ENCODE peak calls at places on chromosomes 2 and 18, in seven cellular contexts. W is OCI-LY7, A is esophagus squamous epithelium, G is tibial artery, U is uterus, I is cardiac muscle cell, M is foreskin keratinocyte. V is an unnamed sample.

GRCh38 chr2:113167115-113167932 is 6.4 kb upstream of the PSD4 start:
- DNase-seq in W (no peak), A (no peak), G (no peak), U (no peak), I (no peak), M (no peak), V (no peak)

GRCh38 chr18:72948439-72948838 is 80.7 kb upstream of the NETO1 start:
- DNase-seq in W (no peak), A (no peak), G (no peak), U (no peak), I (no peak), M (no peak), V (no peak)

GRCh38 chr18:62183578-62184195 is 3.2 kb downstream of the PIGN start:
- DNase-seq in W (peak; percentile 51), A (no peak), G (no peak), U (peak; percentile 20), I (peak; percentile 60), M (peak; percentile 22), V (no peak)

GRCh38 chr2:83640506-83640905 is 818.6 kb downstream of the SUCLG1 start:
- DNase-seq in W (no peak), A (no peak), G (no peak), U (no peak), I (no peak), M (no peak), V (no peak)

GRCh38 chr18:46676162-46676830 is 19.3 kb upstream of the LOXHD1 start:
- DNase-seq in W (no peak), A (no peak), G (no peak), U (no peak), I (no peak), M (no peak), V (no peak)

GRCh38 chr2:101828267-101829017 is 130.9 kb downstream of the MAP4K4 start:
- DNase-seq in W (peak; percentile 15), A (no peak), G (no peak), U (no peak), I (no peak), M (no peak), V (no peak)

GRCh38 chr18:46037512-46038305 is 34.4 kb downstream of the PSTPIP2 start:
- DNase-seq in W (no peak), A (no peak), G (no peak), U (no peak), I (no peak), M (no peak), V (no peak)

GRCh38 chr2:3625186-3625585 is 30.3 kb downstream of the COLEC11 start:
- DNase-seq in W (no peak), A (no peak), G (peak; percentile 3), U (no peak), I (no peak), M (no peak), V (no peak)

GRCh38 chr18:78640596-78640995 is 339.0 kb upstream of the SALL3 start:
- DNase-seq in W (no peak), A (no peak), G (no peak), U (no peak), I (no peak), M (no peak), V (no peak)

GRCh38 chr2:222408684-222409083 is 15.7 kb upstream of the SGPP2 start:
- DNase-seq in W (no peak), A (no peak), G (no peak), U (no peak), I (no peak), M (no peak), V (no peak)

GRCh38 chr18:7617738-7618422 is 50.8 kb downstream of the PTPRM start:
- DNase-seq in W (no peak), A (no peak), G (peak; percentile 45), U (peak; percentile 53), I (peak; percentile 67), M (peak; percentile 26), V (no peak)

GRCh38 chr18:62606106-62606505 is 83.3 kb downstream of the ZCCHC2 start:
- DNase-seq in W (no peak), A (no peak), G (no peak), U (no peak), I (no peak), M (no peak), V (no peak)

GRCh38 chr2:72425996-72426395 is 278.3 kb upstream of the CYP26B1 start:
- DNase-seq in W (no peak), A (no peak), G (no peak), U (no peak), I (no peak), M (no peak), V (no peak)

GRCh38 chr2:17245921-17246320 is 272.3 kb downstream of the RAD51AP2 start:
- DNase-seq in W (no peak), A (no peak), G (no peak), U (no peak), I (no peak), M (no peak), V (no peak)

GRCh38 chr18:46073474-46074331 is 1.6 kb upstream of the PSTPIP2 start:
- DNase-seq in W (peak; percentile 29), A (no peak), G (no peak), U (peak; percentile 44), I (peak; percentile 67), M (peak; percentile 67), V (no peak)

DNA sequence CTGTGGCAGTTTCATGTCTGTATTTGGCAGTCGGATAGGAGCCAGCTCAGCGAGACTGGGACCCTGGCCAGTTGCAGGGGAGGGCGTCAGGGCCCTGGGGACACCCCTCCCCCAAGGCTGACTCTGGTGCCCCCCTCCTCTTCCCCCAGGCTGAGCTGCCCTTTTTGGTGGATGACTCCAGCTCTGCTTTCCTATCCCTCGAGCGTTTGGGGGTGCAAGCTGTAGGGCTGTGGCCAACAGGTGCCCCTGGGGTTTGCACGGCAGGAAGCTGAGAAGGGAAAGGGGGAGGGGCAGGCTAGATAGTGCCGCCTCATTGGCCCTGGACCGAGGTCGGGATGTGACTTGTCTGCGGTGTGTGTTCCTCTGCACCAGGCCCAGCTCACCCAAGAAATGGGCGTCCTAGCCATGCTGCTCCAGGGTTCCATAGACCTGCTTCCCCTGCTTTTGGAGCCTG is 26.4 kb downstream of the SPEG start:
- DNase-seq in W (peak; percentile 18), A (no peak), G (no peak), U (peak; percentile 82), I (peak; percentile 49), M (no peak), V (no peak)
- H3K27ac ChIP-seq in W (no peak overlapping the region), A (no peak overlapping the region), G (peak overlapping the region; percentile 97), U (peak overlapping the region; percentile 97), I (peak overlapping the region; percentile 93), M (no peak overlapping the region), V (no peak overlapping the region)

GRCh38 chr2:218659988-218660358 is 490 bp downstream of the BCS1L start:
- DNase-seq in W (no peak), A (no peak), G (no peak), U (no peak), I (no peak), M (no peak), V (no peak)
- H3K27ac ChIP-seq in W (peak overlapping the region; percentile 14), A (peak overlapping the region; percentile 68), G (peak overlapping the region; percentile 77), U (peak overlapping the region; percentile 69), I (no peak overlapping the region), M (peak overlapping the region; percentile 59), V (peak overlapping the region; percentile 64)

GRCh38 chr2:241540766-241541561 is 17.6 kb upstream of the BOK start:
- DNase-seq in W (peak; percentile 34), A (no peak), G (no peak), U (peak; percentile 59), I (peak; percentile 44), M (peak; percentile 68), V (no peak)
- H3K27ac ChIP-seq in W (no peak overlapping the region), A (no peak overlapping the region), G (no peak overlapping the region), U (peak overlapping the region; percentile 66), I (no peak overlapping the region), M (no peak overlapping the region), V (peak overlapping the region; percentile 68)

GRCh38 chr18:22667616-22668422 is 250.1 kb upstream of the CTAGE1 start:
- DNase-seq in W (no peak), A (no peak), G (no peak), U (peak; percentile 57), I (no peak), M (peak; percentile 71), V (no peak)
- H3K27ac ChIP-seq in W (no peak overlapping the region), A (no peak overlapping the region), G (no peak overlapping the region), U (peak overlapping the region; percentile 64), I (no peak overlapping the region), M (no peak overlapping the region), V (peak overlapping the region; percentile 18)

DNA sequence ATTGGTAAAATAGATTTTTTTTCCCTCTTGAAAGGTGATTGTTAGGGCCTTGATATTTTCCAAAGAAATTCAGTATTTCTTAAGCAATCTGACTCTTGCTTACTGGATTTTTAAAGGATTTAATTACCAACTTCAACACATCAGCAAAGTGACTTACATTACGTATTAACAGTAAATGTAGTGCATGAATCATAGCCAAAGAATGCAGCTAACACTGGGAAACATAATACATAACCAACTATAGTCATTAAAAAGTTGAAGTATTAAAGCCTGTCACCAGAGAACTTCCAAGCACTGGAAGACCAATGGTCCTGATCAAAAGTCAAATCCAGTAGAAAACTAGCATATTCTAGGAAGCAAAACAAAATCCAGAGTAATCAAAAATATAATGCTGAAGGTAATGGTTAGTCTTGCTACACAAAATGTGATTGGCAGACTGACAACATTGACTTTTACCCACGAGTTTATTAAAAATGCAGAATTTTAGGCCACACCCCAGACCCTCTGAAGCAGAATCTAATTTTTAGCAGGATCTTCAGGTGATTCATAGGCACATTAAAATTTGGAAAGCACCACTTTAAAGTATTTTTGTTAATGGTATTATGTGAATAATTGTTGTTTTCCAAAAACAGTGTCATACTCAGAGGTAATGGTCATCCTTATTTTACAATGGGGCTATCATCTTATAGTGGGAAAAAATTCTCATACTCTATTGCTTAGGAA is 31.8 kb upstream of the CAVIN2 start:
- DNase-seq in W (no peak), A (no peak), G (no peak), U (no peak), I (no peak), M (peak; percentile 80), V (no peak)
- H3K27ac ChIP-seq in W (no peak overlapping the region), A (no peak overlapping the region), G (no peak overlapping the region), U (no peak overlapping the region), I (no peak overlapping the region), M (no peak overlapping the region), V (no peak overlapping the region)

DNA sequence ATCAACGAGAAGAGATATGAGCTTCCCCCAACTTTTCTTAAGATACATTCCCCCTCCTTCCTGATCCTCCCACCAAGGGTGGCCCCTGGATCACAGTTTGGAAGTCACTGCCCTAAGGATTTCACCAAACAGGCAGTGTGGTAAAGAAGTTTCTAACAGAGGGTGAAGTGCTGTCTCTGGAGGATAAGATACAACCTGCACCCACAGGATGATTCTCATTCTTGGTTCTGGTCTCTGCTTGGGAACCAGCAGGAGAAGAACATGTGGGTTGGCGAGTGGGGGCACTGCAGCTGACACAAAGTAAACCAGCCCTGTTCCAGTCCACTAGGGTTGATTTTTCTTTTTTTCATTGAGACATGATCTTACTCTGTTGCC is 9.3 kb downstream of the NFE2L2 start:
- DNase-seq in W (no peak), A (no peak), G (no peak), U (no peak), I (no peak), M (no peak), V (no peak)
- H3K27ac ChIP-seq in W (no peak overlapping the region), A (peak overlapping the region; percentile 79), G (peak overlapping the region; percentile 16), U (peak overlapping the region; percentile 29), I (peak overlapping the region; percentile 4), M (no peak overlapping the region), V (peak overlapping the region; percentile 98)

DNA sequence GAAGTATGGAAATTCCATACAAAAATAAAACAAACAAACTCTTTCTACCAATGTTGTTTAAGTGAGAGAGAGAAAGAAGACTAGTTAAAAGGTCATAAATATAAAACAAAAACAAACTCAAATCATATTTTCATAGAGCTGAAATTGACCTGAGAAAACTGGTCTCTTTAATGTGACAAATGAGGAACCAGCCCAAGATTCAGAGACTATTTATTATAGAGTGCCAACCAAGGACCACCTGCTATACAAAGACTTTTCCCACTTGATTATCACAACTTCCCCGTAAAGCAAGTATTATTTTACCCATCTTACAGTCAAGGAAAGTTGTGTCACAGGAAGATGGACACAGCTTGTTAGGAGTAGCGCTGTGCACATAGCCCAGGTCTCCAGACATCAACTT is 13.3 kb downstream of the ANKRD44 start:
- DNase-seq in W (peak; percentile 74), A (no peak), G (no peak), U (no peak), I (no peak), M (no peak), V (no peak)
- H3K27ac ChIP-seq in W (peak overlapping the region; percentile 91), A (no peak overlapping the region), G (no peak overlapping the region), U (no peak overlapping the region), I (no peak overlapping the region), M (no peak overlapping the region), V (no peak overlapping the region)